ENCODE peak calls at places on chromosomes 1 and 21, in eight cellular contexts. R, G, Y, F, T, K, D and U are unnamed samples.

GRCh38 chr1:74690909-74691308 is 17.3 kb upstream of the ERICH3 start:
- DNase-seq in R (no peak), T (no peak), D (no peak), Y (no peak), K (no peak), F (no peak), G (no peak), U (no peak)

GRCh38 chr21:25171438-25171837 is 435.8 kb downstream of the MRPL39 start:
- DNase-seq in T (no peak), R (no peak), G (peak), K (peak), D (no peak), F (no peak), Y (peak), U (no peak)

GRCh38 chr21:45835301-45836267 is 146.0 kb upstream of the COL6A1 start:
- DNase-seq in F (no peak), R (no peak), G (no peak), D (no peak), Y (no peak), T (no peak), K (no peak), U (no peak)

GRCh38 chr1:56330400-56331026 is 248.8 kb downstream of the PLPP3 start:
- DNase-seq in Y (peak), T (no peak), F (no peak), D (no peak), G (peak), K (peak), R (no peak), U (no peak)

GRCh38 chr1:84031928-84032327 is 33.0 kb upstream of the TTLL7 start:
- DNase-seq in F (no peak), G (no peak), T (no peak), R (no peak), K (no peak), Y (no peak), D (no peak), U (no peak)

GRCh38 chr1:161484613-161485012 is 20.6 kb upstream of the FCGR2A start:
- DNase-seq in F (no peak), G (no peak), K (no peak), T (no peak), R (no peak), Y (no peak), D (no peak), U (no peak)

GRCh38 chr21:21383126-21383525 is 384.9 kb downstream of the NCAM2 start:
- DNase-seq in T (no peak), G (no peak), F (no peak), R (no peak), D (no peak), Y (no peak), K (peak), U (no peak)

GRCh38 chr1:11176081-11176706 is 13.0 kb upstream of the ANGPTL7 start:
- DNase-seq in Y (peak), G (no peak), D (no peak), K (no peak), T (no peak), R (no peak), F (no peak), U (no peak)

GRCh38 chr1:24803987-24804530 is 58.8 kb downstream of the CLIC4 start:
- DNase-seq in G (no peak), R (no peak), T (no peak), Y (peak), K (no peak), F (no peak), D (no peak), U (no peak)

GRCh38 chr1:111990878-111991760 is 1.7 kb upstream of the KCND3 start:
- DNase-seq in D (peak), Y (peak), T (no peak), G (no peak), K (no peak), R (peak), F (peak), U (peak)

GRCh38 chr21:44534688-44535087 is 5.3 kb downstream of the KRTAP10-1 start:
- DNase-seq in K (no peak), T (no peak), Y (no peak), G (no peak), R (no peak), F (no peak), D (no peak), U (no peak)

GRCh38 chr1:68121536-68121935 is 71.1 kb upstream of the DIRAS3 start:
- DNase-seq in Y (peak), K (peak), R (no peak), D (no peak), G (no peak), F (no peak), T (no peak), U (no peak)

GRCh38 chr1:210250998-210251679 is 18.5 kb downstream of the SERTAD4 start:
- DNase-seq in G (no peak), Y (peak), T (peak), K (peak), R (peak), D (peak), F (no peak), U (peak)

GRCh38 chr1:179142889-179143299 is 61.0 kb downstream of the TOR3A start:
- DNase-seq in Y (peak), G (peak), T (no peak), R (no peak), D (no peak), K (peak), F (no peak), U (no peak)

GRCh38 chr1:212583643-212584042 is 24.9 kb upstream of the ATF3 start:
- DNase-seq in T (no peak), K (no peak), R (no peak), G (no peak), F (no peak), Y (no peak), D (no peak), U (no peak)

GRCh38 chr1:23101101-23101827 is 67.4 kb downstream of the LUZP1 start:
- DNase-seq in G (no peak), Y (peak), K (no peak), D (no peak), R (no peak), F (no peak), T (no peak), U (no peak)

GRCh38 chr1:96722161-96722908 is 751 bp downstream of the PTBP2 start:
- DNase-seq in Y (peak), R (no peak), G (peak), K (peak), F (no peak), D (peak), T (no peak), U (peak)

GRCh38 chr1:28848408-28848807 is 36.4 kb downstream of the OPRD1 start:
- DNase-seq in K (no peak), T (no peak), D (no peak), F (no peak), Y (no peak), G (no peak), R (no peak), U (no peak)

GRCh38 chr1:42925132-42925769 is 33.4 kb downstream of the SLC2A1 start:
- DNase-seq in G (no peak), D (no peak), T (no peak), R (no peak), F (no peak), Y (no peak), K (no peak), U (no peak)

GRCh38 chr1:148373236-148373935 is 109.7 kb downstream of the PPIAL4G start:
- DNase-seq in G (no peak), F (no peak), R (no peak), T (no peak), K (no peak), Y (no peak), D (no peak), U (no peak)

GRCh38 chr1:25204797-25205441 is 27.4 kb downstream of the SYF2 start:
- DNase-seq in G (peak), T (no peak), Y (peak), K (peak), D (peak), F (no peak), R (no peak), U (no peak)

GRCh38 chr21:43611598-43612369 is 47.5 kb downstream of the HSF2BP start:
- DNase-seq in K (peak), G (peak), F (peak), T (no peak), R (no peak), Y (peak), D (peak), U (peak)

GRCh38 chr1:162133566-162133965 is 64.1 kb downstream of the NOS1AP start:
- DNase-seq in R (no peak), G (no peak), T (no peak), K (no peak), Y (no peak), D (no peak), F (peak), U (no peak)

GRCh38 chr1:32525053-32525452 is 14.2 kb upstream of the ZBTB8A start:
- DNase-seq in R (no peak), Y (peak), D (no peak), G (no peak), F (no peak), K (no peak), T (no peak), U (no peak)

GRCh38 chr1:55049914-55050278 is 10.5 kb downstream of the PCSK9 start:
- DNase-seq in R (no peak), Y (no peak), K (peak), F (peak), T (no peak), D (no peak), G (no peak), U (peak)

GRCh38 chr1:6475381-6476133 is 9.6 kb upstream of the TNFRSF25 start:
- DNase-seq in F (no peak), Y (peak), D (peak), T (peak), K (no peak), G (no peak), R (peak), U (no peak)

GRCh38 chr1:210584439-210585113 is 255.9 kb downstream of the HHAT start:
- DNase-seq in R (peak), F (peak), T (peak), K (peak), Y (peak), D (peak), G (peak), U (peak)

GRCh38 chr1:225965231-225965630 is 24.2 kb upstream of the LEFTY2 start:
- DNase-seq in G (no peak), R (no peak), D (no peak), T (no peak), F (no peak), Y (no peak), K (no peak), U (peak)

GRCh38 chr1:231240883-231241735 is at the start of gene GNPAT:
- DNase-seq in F (peak), K (peak), G (peak), T (peak), D (peak), R (peak), Y (peak), U (peak)

GRCh38 chr1:47536646-47537118 is 98.8 kb downstream of the FOXD2 start:
- DNase-seq in K (no peak), R (no peak), D (no peak), T (no peak), G (no peak), F (no peak), Y (no peak), U (no peak)

GRCh38 chr1:56034222-56034621 is 545.1 kb downstream of the PLPP3 start:
- DNase-seq in T (no peak), K (peak), Y (peak), F (no peak), G (no peak), D (no peak), R (no peak), U (no peak)

GRCh38 chr1:118979754-118980270 is 8.3 kb downstream of the TBX15 start:
- DNase-seq in Y (no peak), T (no peak), R (no peak), D (no peak), F (no peak), K (no peak), G (no peak), U (no peak)

GRCh38 chr1:82453511-82454185 is 652.9 kb downstream of the ADGRL2 start:
- DNase-seq in K (no peak), Y (peak), R (no peak), F (no peak), G (no peak), D (no peak), T (no peak), U (no peak)

GRCh38 chr1:232548651-232549050 is 81.3 kb downstream of the SIPA1L2 start:
- DNase-seq in F (no peak), T (no peak), K (no peak), Y (no peak), G (no peak), R (no peak), D (no peak), U (no peak)

GRCh38 chr1:159941867-159942560 is 3.4 kb downstream of the IGSF9 start:
- DNase-seq in D (no peak), F (no peak), G (no peak), K (no peak), T (no peak), R (no peak), Y (no peak), U (no peak)